ENCODE peak calls at places on chromosomes 3 and 15, in seven cellular contexts. X is HuH-7; O is Panc1; V is OCI-LY7; K is retina; U is fibroblast of lung; M is effector memory CD8-positive, alpha-beta T cell. Z is an unnamed sample.

GRCh38 chr3:13515786-13516783 is 32.8 kb upstream of the FBLN2 start:
- DNase-seq in V (no peak), M (no peak), K (no peak), O (no peak), U (no peak), X (no peak), Z (no peak)

GRCh38 chr3:9135526-9135925 is 113.9 kb downstream of the SRGAP3 start:
- DNase-seq in V (no peak), U (no peak), M (no peak), K (no peak), X (no peak), O (no peak), Z (no peak)

GRCh38 chr15:31387483-31388118 is 61.0 kb downstream of the KLF13 start:
- DNase-seq in U (peak; percentile 44), M (peak; percentile 54), X (no peak), O (no peak), K (no peak), V (no peak), Z (no peak)

GRCh38 chr3:13480340-13481318 is 523 bp downstream of the HDAC11 start:
- DNase-seq in V (peak; percentile 14), U (peak; percentile 22), X (no peak), K (peak; percentile 80), M (peak; percentile 53), O (no peak), Z (no peak)

GRCh38 chr15:47504624-47505256 is 212.6 kb upstream of the SEMA6D start:
- DNase-seq in X (no peak), K (no peak), M (no peak), U (no peak), O (no peak), V (no peak), Z (no peak)

GRCh38 chr3:51392301-51393095 is 1.4 kb downstream of the RBM15B start:
- DNase-seq in X (no peak), U (no peak), O (no peak), M (no peak), V (no peak), K (no peak), Z (no peak)

GRCh38 chr15:82122754-82123400 is 77.1 kb upstream of the MEX3B start:
- DNase-seq in O (peak; percentile 72), M (no peak), U (peak; percentile 99), X (no peak), V (no peak), K (no peak), Z (peak; percentile 58)

GRCh38 chr15:93231994-93232393 is 143.0 kb upstream of the RGMA start:
- DNase-seq in X (no peak), O (no peak), V (no peak), M (no peak), U (no peak), K (no peak), Z (no peak)

GRCh38 chr3:102741694-102742093 is 306.9 kb downstream of the ZPLD1 start:
- DNase-seq in K (no peak), M (no peak), U (no peak), X (no peak), V (no peak), O (no peak), Z (no peak)

GRCh38 chr15:93072440-93073394 is 16.3 kb downstream of the RGMA start:
- DNase-seq in K (peak; percentile 84), V (no peak), M (no peak), U (peak; percentile 71), X (peak; percentile 73), O (no peak), Z (peak; percentile 33)

GRCh38 chr3:22986958-22987357 is 216.2 kb upstream of the UBE2E2 start:
- DNase-seq in V (no peak), X (no peak), K (no peak), U (no peak), O (no peak), M (no peak), Z (no peak)

GRCh38 chr3:134320749-134321148 is 53.5 kb downstream of the AMOTL2 start:
- DNase-seq in O (no peak), V (no peak), U (peak; percentile 78), M (no peak), X (no peak), K (no peak), Z (peak; percentile 60)

GRCh38 chr15:70165811-70166284 is 68.1 kb upstream of the TLE3 start:
- DNase-seq in V (no peak), X (no peak), U (peak; percentile 44), K (no peak), O (no peak), M (no peak), Z (no peak)

GRCh38 chr15:33912326-33912725 is 56.0 kb upstream of the CHRM5 start:
- DNase-seq in K (no peak), M (no peak), U (no peak), O (no peak), V (no peak), X (no peak), Z (no peak)

GRCh38 chr3:70298385-70298784 is 14.1 kb downstream of the MDFIC2 start:
- DNase-seq in O (no peak), X (no peak), M (no peak), U (peak; percentile 4), K (no peak), V (no peak), Z (no peak)

GRCh38 chr3:192825657-192826200 is 91.9 kb downstream of the MB21D2 start:
- DNase-seq in U (peak; percentile 67), V (peak; percentile 69), O (no peak), K (no peak), X (peak; percentile 20), M (no peak), Z (no peak)

GRCh38 chr15:74170083-74170844 is 3.2 kb upstream of the ISLR start:
- DNase-seq in M (no peak), O (no peak), K (no peak), U (no peak), V (no peak), X (no peak), Z (no peak)

GRCh38 chr3:169241928-169242751 is 421.4 kb downstream of the MECOM start:
- DNase-seq in V (no peak), M (no peak), O (no peak), K (peak; percentile 75), U (peak; percentile 90), X (peak; percentile 20), Z (no peak)

GRCh38 chr3:15066467-15066866 is 1.4 kb upstream of the MRPS25 start:
- DNase-seq in O (no peak), K (no peak), X (no peak), V (no peak), U (no peak), M (no peak), Z (no peak)

GRCh38 chr3:70916375-70917055 is 604.1 kb upstream of the MDFIC2 start:
- DNase-seq in X (no peak), V (no peak), K (no peak), U (peak; percentile 2), M (no peak), O (no peak), Z (no peak)